ENCODE peak calls at places on chromosomes 5 and 9, in seven cellular contexts. K is activated T-helper 2 cell treated with anti-CD3 and anti-CD28 coated beads, Interferon-gamma antibody, Interleukin-2, Interleukin-4, amounts not matched to agents 10 μg/mL and 5 μg/mL and 100 μg/mL, durations not matched to agents 14 hours and 24 hours and 36 hours; L is A673; T is Peyer's patch; F is substantia nigra; P is astrocyte of the spinal cord; W is heart right ventricle. H is an unnamed sample.
A peak's percentile ranks its signal among the peaks of the same experiment; 100 is the strongest.

GRCh38 chr5:124927735-124928134 is 181.3 kb upstream of the ZNF608 start:
- DNase-seq in K (no peak), L (peak; percentile 18), T (no peak), F (no peak), P (peak; percentile 69), W (no peak), H (no peak)

GRCh38 chr9:113578877-113579269 is 115.3 kb downstream of the RGS3 start:
- DNase-seq in K (peak; percentile 84), L (no peak), T (peak; percentile 93), F (no peak), P (peak; percentile 98), W (no peak), H (peak; percentile 56)

GRCh38 chr9:97794666-97795065 is 58.4 kb upstream of the FOXE1 start:
- DNase-seq in K (no peak), L (no peak), T (no peak), F (no peak), P (no peak), W (no peak), H (no peak)

GRCh38 chr9:117703538-117703937 is 665 bp upstream of the TLR4 start:
- DNase-seq in K (no peak), L (no peak), T (no peak), F (no peak), P (no peak), W (no peak), H (no peak)

GRCh38 chr5:36836831-36837230 is 39.7 kb upstream of the NIPBL start:
- DNase-seq in K (no peak), L (no peak), T (no peak), F (no peak), P (no peak), W (no peak), H (no peak)

GRCh38 chr5:963310-963672 is 45.3 kb upstream of the NKD2 start:
- DNase-seq in K (no peak), L (no peak), T (no peak), F (no peak), P (no peak), W (no peak), H (no peak)

GRCh38 chr9:17332129-17332528 is 197.3 kb downstream of the CNTLN start:
- DNase-seq in K (no peak), L (no peak), T (no peak), F (no peak), P (no peak), W (no peak), H (no peak)

GRCh38 chr9:114028646-114029045 is 49.5 kb downstream of the AMBP start:
- DNase-seq in K (no peak), L (no peak), T (no peak), F (no peak), P (no peak), W (no peak), H (no peak)

GRCh38 chr5:115435776-115436712 is 108.5 kb downstream of the FEM1C start:
- DNase-seq in K (no peak), L (no peak), T (no peak), F (no peak), P (no peak), W (no peak), H (no peak)

GRCh38 chr9:109830587-109830986 is 50.6 kb downstream of the PALM2AKAP2 start:
- DNase-seq in K (no peak), L (no peak), T (no peak), F (no peak), P (no peak), W (no peak), H (no peak)

GRCh38 chr5:104498281-104498680 is 935.7 kb upstream of the NUDT12 start:
- DNase-seq in K (no peak), L (peak; percentile 3), T (no peak), F (no peak), P (peak; percentile 33), W (no peak), H (no peak)

GRCh38 chr5:91712718-91713117 is 329.6 kb upstream of the ARRDC3 start:
- DNase-seq in K (no peak), L (no peak), T (no peak), F (no peak), P (peak; percentile 65), W (no peak), H (no peak)

GRCh38 chr5:102959055-102959454 is 160.9 kb downstream of the GIN1 start:
- DNase-seq in K (no peak), L (peak; percentile 79), T (no peak), F (no peak), P (peak; percentile 94), W (no peak), H (no peak)

GRCh38 chr5:53095931-53096525 is 13.5 kb downstream of the MOCS2 start:
- DNase-seq in K (peak; percentile 62), L (peak; percentile 72), T (peak; percentile 59), F (peak; percentile 19), P (peak; percentile 78), W (no peak), H (no peak)

GRCh38 chr5:73066466-73066865 is 53.9 kb upstream of the TMEM171 start:
- DNase-seq in K (no peak), L (no peak), T (no peak), F (no peak), P (peak; percentile 83), W (no peak), H (no peak)

GRCh38 chr5:80324912-80325311 is 5.1 kb downstream of the SPZ1 start:
- DNase-seq in K (no peak), L (peak; percentile 35), T (no peak), F (no peak), P (no peak), W (no peak), H (no peak)

GRCh38 chr9:77386187-77386586 is 208.9 kb downstream of the VPS13A start:
- DNase-seq in K (no peak), L (no peak), T (no peak), F (no peak), P (peak; percentile 22), W (no peak), H (no peak)

GRCh38 chr9:128072144-128073021 is 4.4 kb downstream of the SLC25A25 start:
- DNase-seq in K (no peak), L (peak; percentile 92), T (peak; percentile 82), F (peak; percentile 30), P (peak; percentile 84), W (no peak), H (peak; percentile 66)

GRCh38 chr9:114786251-114786650 is 19.6 kb downstream of the TNFSF15 start:
- DNase-seq in K (no peak), L (no peak), T (no peak), F (no peak), P (no peak), W (no peak), H (no peak)

H was measured in left ventricle myocardium superior.